ENCODE peak calls at places on chromosomes 13 and 19, in six cellular contexts. One of them, this sample, is unnamed.

GRCh38 chr19:12922959-12923358 is 3.9 kb upstream of the SYCE2 start:
- DNase-seq in pancreas: no peak
- DNase-seq in lower leg skin: no peak
- DNase-seq in GM23338: no peak
- DNase-seq in CD8-positive, alpha-beta T cell: no peak
- DNase-seq in heart left ventricle: no peak
- DNase-seq in this sample: no peak

GRCh38 chr13:101623469-101624209 is 171.2 kb downstream of the ITGBL1 start:
- DNase-seq in pancreas: no peak
- DNase-seq in lower leg skin: no peak
- DNase-seq in GM23338: no peak
- DNase-seq in CD8-positive, alpha-beta T cell: no peak
- DNase-seq in heart left ventricle: no peak
- DNase-seq in this sample: no peak

GRCh38 chr13:35984776-35985453 is 146.3 kb downstream of the DCLK1 start:
- DNase-seq in pancreas: no peak
- DNase-seq in lower leg skin: no peak
- DNase-seq in GM23338: peak
- DNase-seq in CD8-positive, alpha-beta T cell: no peak
- DNase-seq in heart left ventricle: no peak
- DNase-seq in this sample: no peak

GRCh38 chr13:112887151-112887550 is 81.9 kb upstream of the MCF2L start:
- DNase-seq in pancreas: no peak
- DNase-seq in lower leg skin: no peak
- DNase-seq in GM23338: no peak
- DNase-seq in CD8-positive, alpha-beta T cell: no peak
- DNase-seq in heart left ventricle: no peak
- DNase-seq in this sample: no peak

GRCh38 chr13:109730832-109731335 is 55.5 kb downstream of the IRS2 start:
- DNase-seq in pancreas: no peak
- DNase-seq in lower leg skin: no peak
- DNase-seq in GM23338: no peak
- DNase-seq in CD8-positive, alpha-beta T cell: no peak
- DNase-seq in heart left ventricle: no peak
- DNase-seq in this sample: no peak

GRCh38 chr19:12365094-12365371 is 450 bp downstream of the ZNF442 start:
- DNase-seq in pancreas: no peak
- DNase-seq in lower leg skin: peak
- DNase-seq in GM23338: peak
- DNase-seq in CD8-positive, alpha-beta T cell: no peak
- DNase-seq in heart left ventricle: no peak
- DNase-seq in this sample: no peak

GRCh38 chr19:16259385-16260159 is 61.9 kb downstream of the AP1M1 start:
- DNase-seq in pancreas: no peak
- DNase-seq in lower leg skin: no peak
- DNase-seq in GM23338: no peak
- DNase-seq in CD8-positive, alpha-beta T cell: no peak
- DNase-seq in heart left ventricle: no peak
- DNase-seq in this sample: no peak

GRCh38 chr13:48730971-48731658 is 77.4 kb downstream of the CYSLTR2 start:
- DNase-seq in pancreas: no peak
- DNase-seq in lower leg skin: no peak
- DNase-seq in GM23338: peak
- DNase-seq in CD8-positive, alpha-beta T cell: no peak
- DNase-seq in heart left ventricle: no peak
- DNase-seq in this sample: no peak

GRCh38 chr19:6229216-6229913 is 50.4 kb downstream of the MLLT1 start:
- DNase-seq in pancreas: no peak
- DNase-seq in lower leg skin: no peak
- DNase-seq in GM23338: no peak
- DNase-seq in CD8-positive, alpha-beta T cell: no peak
- DNase-seq in heart left ventricle: no peak
- DNase-seq in this sample: no peak

DNA sequence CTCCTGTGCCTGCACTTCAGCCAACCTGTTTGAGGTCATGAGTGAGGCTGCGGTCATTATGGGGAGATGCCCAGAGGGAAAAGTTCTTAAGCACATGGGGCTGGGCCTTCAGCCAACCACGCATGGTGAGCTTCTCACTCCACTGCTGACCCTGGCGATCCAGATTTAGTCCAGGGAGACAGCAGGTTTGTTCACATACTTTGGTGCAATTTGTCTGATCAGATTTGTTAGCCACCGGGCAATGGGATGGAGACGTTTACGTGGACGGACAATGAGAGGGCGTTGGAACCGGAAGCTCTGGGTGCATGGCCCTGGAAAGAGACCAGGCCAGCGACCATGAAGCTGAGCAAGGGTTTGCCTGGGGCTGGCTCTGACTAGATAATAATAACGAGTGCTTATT is 56.2 kb downstream of the RGCC start:
- DNase-seq in pancreas: no peak
- DNase-seq in lower leg skin: peak
- DNase-seq in GM23338: no peak
- DNase-seq in CD8-positive, alpha-beta T cell: no peak
- DNase-seq in heart left ventricle: no peak
- DNase-seq in this sample: peak
- TF ChIP-seq CTCF in pancreas: no peak
- TF ChIP-seq CTCF in lower leg skin: no peak
- TF ChIP-seq CTCF in GM23338: no peak
- TF ChIP-seq CTCF in CD8-positive, alpha-beta T cell: no peak
- TF ChIP-seq CTCF in heart left ventricle: no peak
- TF ChIP-seq CTCF in this sample: no peak

DNA sequence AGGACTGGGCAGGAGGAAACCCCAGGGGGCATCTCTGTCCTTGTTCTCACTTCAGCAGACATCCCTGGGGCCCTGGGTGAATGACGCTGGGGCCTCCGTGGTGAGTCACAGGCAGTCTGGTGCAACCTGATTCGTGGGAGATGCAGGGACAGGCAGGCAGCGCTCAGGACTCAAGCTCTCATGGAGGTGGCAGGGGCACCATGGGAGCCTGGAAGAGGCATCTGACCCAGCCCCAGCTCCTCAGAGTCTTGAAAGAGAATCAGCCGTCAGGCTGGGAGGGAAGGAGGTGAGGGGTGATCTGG is 14.0 kb upstream of the PTOV1 start:
- DNase-seq in pancreas: no peak
- DNase-seq in lower leg skin: no peak
- DNase-seq in GM23338: no peak
- DNase-seq in CD8-positive, alpha-beta T cell: no peak
- DNase-seq in heart left ventricle: no peak
- DNase-seq in this sample: no peak
- TF ChIP-seq CTCF in pancreas: no peak
- TF ChIP-seq CTCF in lower leg skin: no peak
- TF ChIP-seq CTCF in GM23338: no peak
- TF ChIP-seq CTCF in CD8-positive, alpha-beta T cell: no peak
- TF ChIP-seq CTCF in heart left ventricle: no peak
- TF ChIP-seq CTCF in this sample: no peak

DNA sequence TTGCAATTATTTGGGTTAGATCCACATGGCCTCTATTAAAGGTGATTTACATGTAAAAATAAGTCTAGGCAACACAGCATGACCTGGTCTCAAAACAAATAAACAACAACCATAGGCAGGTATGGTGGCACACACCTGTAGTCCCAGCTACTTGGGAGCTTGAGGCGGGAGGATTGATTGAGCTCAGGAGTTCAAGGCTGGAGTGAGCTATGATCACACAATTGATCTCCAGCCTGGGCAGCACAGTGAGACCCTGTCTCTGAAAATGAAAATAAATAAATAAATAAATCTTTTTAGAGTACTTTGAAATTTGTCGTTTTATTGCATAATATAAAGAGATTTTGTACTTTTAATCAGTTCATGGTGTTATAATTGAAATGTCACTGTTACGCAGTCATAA is 93.3 kb downstream of the PAN3 start:
- DNase-seq in pancreas: no peak
- DNase-seq in lower leg skin: no peak
- DNase-seq in GM23338: no peak
- DNase-seq in CD8-positive, alpha-beta T cell: no peak
- DNase-seq in heart left ventricle: no peak
- DNase-seq in this sample: no peak
- TF ChIP-seq CTCF in pancreas: no peak
- TF ChIP-seq CTCF in lower leg skin: no peak
- TF ChIP-seq CTCF in GM23338: no peak
- TF ChIP-seq CTCF in CD8-positive, alpha-beta T cell: no peak
- TF ChIP-seq CTCF in heart left ventricle: no peak
- TF ChIP-seq CTCF in this sample: no peak

GRCh38 chr19:38932425-38933179 is 1.9 kb downstream of the MRPS12 start:
- DNase-seq in pancreas: peak
- DNase-seq in lower leg skin: no peak
- DNase-seq in GM23338: peak
- DNase-seq in CD8-positive, alpha-beta T cell: no peak
- DNase-seq in heart left ventricle: no peak
- DNase-seq in this sample: no peak
- TF ChIP-seq CTCF in pancreas: no peak
- TF ChIP-seq CTCF in lower leg skin: no peak
- TF ChIP-seq CTCF in GM23338: peak
- TF ChIP-seq CTCF in CD8-positive, alpha-beta T cell: peak
- TF ChIP-seq CTCF in heart left ventricle: peak
- TF ChIP-seq CTCF in this sample: peak

DNA sequence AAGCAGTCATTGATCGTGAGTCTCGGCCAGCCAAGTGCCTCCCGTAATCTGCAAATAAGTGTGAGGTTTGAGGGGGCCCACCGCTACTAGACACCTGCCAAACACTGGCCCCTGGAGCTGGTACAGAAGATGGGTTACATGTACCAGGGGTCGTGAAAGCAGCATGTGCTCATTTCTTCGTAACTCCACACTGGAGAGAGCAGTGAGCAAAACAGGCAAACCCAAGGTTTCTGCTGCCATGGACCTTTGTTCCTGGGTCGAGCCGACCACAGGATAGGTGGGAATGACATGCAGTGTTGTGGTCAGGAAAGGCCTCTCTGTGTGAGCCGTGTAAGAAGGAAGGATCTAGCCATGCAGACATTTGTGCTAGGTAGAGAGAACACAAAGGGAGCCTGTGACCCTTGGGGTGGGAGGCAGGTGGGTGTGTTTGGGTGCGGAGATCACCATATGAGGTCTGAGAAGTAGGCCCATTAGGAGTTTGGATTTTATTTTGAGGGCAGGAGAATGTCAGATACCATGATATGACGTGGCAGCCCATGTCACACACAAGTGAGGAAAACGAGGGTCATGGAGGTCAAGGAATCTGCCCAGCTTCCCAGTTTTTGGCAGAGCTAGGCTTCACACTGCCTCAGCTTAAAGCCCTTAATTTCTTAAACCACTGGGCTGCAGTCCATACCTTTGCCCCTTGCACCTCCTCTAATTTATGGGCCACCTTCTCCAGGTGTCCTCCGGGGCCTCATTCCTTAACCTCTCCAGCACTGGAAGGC is 915 bp downstream of the GTF3A start:
- DNase-seq in pancreas: no peak
- DNase-seq in lower leg skin: no peak
- DNase-seq in GM23338: no peak
- DNase-seq in CD8-positive, alpha-beta T cell: peak
- DNase-seq in heart left ventricle: no peak
- DNase-seq in this sample: no peak
- TF ChIP-seq CTCF in pancreas: no peak
- TF ChIP-seq CTCF in lower leg skin: no peak
- TF ChIP-seq CTCF in GM23338: no peak
- TF ChIP-seq CTCF in CD8-positive, alpha-beta T cell: no peak
- TF ChIP-seq CTCF in heart left ventricle: no peak
- TF ChIP-seq CTCF in this sample: no peak

DNA sequence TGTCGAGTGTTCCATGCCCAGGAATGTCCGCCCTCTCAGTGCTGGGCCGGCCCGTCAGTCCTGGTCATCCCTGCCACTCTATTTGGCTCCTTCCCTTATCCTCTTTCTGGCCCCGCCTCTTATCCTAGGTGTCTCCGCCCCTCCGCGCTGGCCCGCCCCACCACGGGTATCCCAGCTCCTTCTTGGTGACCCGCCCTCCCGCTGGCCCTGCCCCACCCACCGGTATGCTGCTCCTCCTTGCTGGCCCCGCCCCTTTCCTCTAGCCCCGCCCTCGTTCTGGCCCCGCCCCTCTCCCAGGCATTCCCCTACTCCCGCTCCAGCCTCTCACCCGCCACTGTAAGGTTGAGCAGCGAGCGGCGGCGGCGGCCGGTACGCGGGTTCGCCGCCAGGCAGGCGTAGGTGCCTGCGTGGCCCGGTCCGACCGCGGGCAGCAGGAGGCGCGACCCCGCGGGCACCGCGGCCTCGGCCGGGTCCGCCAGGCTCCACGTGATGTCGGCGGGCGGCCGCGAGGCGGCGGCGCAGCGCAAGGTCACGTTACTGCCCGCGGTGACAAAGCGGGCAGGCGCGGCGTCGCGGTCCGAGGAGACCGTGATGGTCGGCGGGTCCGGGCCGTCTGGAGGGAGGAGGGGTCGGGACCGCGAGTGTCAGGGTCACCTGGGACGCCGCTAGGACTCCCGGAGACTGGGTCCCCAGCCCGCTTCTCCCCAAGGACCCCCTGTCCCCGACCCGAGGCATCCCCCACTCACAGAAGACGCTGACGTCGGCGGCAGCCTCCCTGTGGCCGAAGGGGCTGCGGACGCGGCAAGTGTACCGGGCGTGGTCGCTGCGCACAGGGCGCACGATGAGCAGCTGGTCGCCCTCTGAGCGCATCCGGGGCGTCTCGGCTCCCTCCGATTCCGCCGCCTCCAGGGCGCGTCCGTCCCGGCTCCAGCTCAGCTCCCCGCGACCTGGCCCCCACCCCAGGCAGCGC is 2.0 kb downstream of the VSIG10L start:
- DNase-seq in pancreas: peak
- DNase-seq in lower leg skin: peak
- DNase-seq in GM23338: peak
- DNase-seq in CD8-positive, alpha-beta T cell: peak
- DNase-seq in heart left ventricle: peak
- DNase-seq in this sample: peak
- TF ChIP-seq CTCF in pancreas: no peak
- TF ChIP-seq CTCF in lower leg skin: no peak
- TF ChIP-seq CTCF in GM23338: peak
- TF ChIP-seq CTCF in CD8-positive, alpha-beta T cell: no peak
- TF ChIP-seq CTCF in heart left ventricle: no peak
- TF ChIP-seq CTCF in this sample: peak

DNA sequence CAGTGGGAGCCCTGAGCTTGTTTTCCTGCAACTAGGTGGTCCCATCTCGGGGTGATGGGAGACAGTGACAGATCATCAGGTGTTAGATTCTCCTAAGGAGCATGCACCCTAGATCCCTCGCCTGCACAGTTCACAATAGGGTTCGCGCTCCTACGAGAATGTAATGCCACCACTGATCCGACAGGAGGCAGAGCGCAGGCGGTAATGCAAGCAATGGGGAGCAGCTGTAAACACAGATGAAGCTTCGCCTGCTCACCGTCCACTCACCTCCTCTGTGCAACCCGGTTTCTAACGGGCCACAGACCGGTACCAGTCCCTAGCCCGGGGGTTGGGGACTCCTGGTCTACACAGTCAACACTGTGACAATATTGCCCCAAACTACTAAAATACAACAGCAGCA is 38.8 kb downstream of the CARD8 start:
- DNase-seq in pancreas: no peak
- DNase-seq in lower leg skin: peak
- DNase-seq in GM23338: peak
- DNase-seq in CD8-positive, alpha-beta T cell: no peak
- DNase-seq in heart left ventricle: no peak
- DNase-seq in this sample: no peak
- TF ChIP-seq CTCF in pancreas: no peak
- TF ChIP-seq CTCF in lower leg skin: no peak
- TF ChIP-seq CTCF in GM23338: peak
- TF ChIP-seq CTCF in CD8-positive, alpha-beta T cell: no peak
- TF ChIP-seq CTCF in heart left ventricle: no peak
- TF ChIP-seq CTCF in this sample: no peak

GRCh38 chr13:92172191-92172590 is 773.8 kb downstream of the GPC5 start:
- DNase-seq in pancreas: no peak
- DNase-seq in lower leg skin: no peak
- DNase-seq in GM23338: no peak
- DNase-seq in CD8-positive, alpha-beta T cell: no peak
- DNase-seq in heart left ventricle: no peak
- DNase-seq in this sample: no peak

GRCh38 chr13:92173254-92173653 is 774.8 kb downstream of the GPC5 start:
- DNase-seq in pancreas: no peak
- DNase-seq in lower leg skin: no peak
- DNase-seq in GM23338: no peak
- DNase-seq in CD8-positive, alpha-beta T cell: no peak
- DNase-seq in heart left ventricle: no peak
- DNase-seq in this sample: no peak

GRCh38 chr13:92175330-92175729 is 776.9 kb downstream of the GPC5 start:
- DNase-seq in pancreas: no peak
- DNase-seq in lower leg skin: no peak
- DNase-seq in GM23338: peak
- DNase-seq in CD8-positive, alpha-beta T cell: no peak
- DNase-seq in heart left ventricle: no peak
- DNase-seq in this sample: no peak
- TF ChIP-seq CTCF in pancreas: no peak
- TF ChIP-seq CTCF in lower leg skin: no peak
- TF ChIP-seq CTCF in GM23338: peak
- TF ChIP-seq CTCF in CD8-positive, alpha-beta T cell: no peak
- TF ChIP-seq CTCF in heart left ventricle: peak
- TF ChIP-seq CTCF in this sample: peak

This sample was measured in osteocyte.